ENCODE peak calls at places on chromosomes 12 and 14, in four cellular contexts. X is iPS DF 6.9, G is A549, K is body of pancreas. B is an unnamed sample. For H3K4me1 and H3K9me3, the result is how much of the 10 kb centered on the place peaks cover.

GRCh38 chr12:127588224-127588623 is 678.7 kb upstream of the TMEM132C start:
- DNase-seq in X (no peak), G (no peak), K (peak), B (no peak)

GRCh38 chr14:70422538-70422937 is 5.6 kb upstream of the SYNJ2BP start:
- DNase-seq in K (no peak), X (no peak), G (no peak), B (no peak)

GRCh38 chr12:10372534-10372931 is 17.3 kb downstream of the KLRK1 start:
- DNase-seq in G (no peak), X (no peak), K (no peak), B (peak)

GRCh38 chr12:42588981-42589464 is 523 bp downstream of the PRICKLE1 start:
- DNase-seq in X (no peak), K (peak), G (peak), B (peak)

GRCh38 chr12:126831115-126831514 is 1435.9 kb upstream of the TMEM132C start:
- DNase-seq in K (peak), X (no peak), G (no peak), B (no peak)

GRCh38 chr14:41476526-41476925 is 130.2 kb upstream of the LRFN5 start:
- DNase-seq in K (no peak), X (no peak), G (no peak), B (no peak)

GRCh38 chr14:65462411-65462810 is 49.9 kb downstream of the FUT8 start:
- DNase-seq in G (no peak), X (no peak), K (no peak), B (no peak)

GRCh38 chr12:108234155-108234554 is 105.0 kb downstream of the CMKLR1 start:
- DNase-seq in G (no peak), X (no peak), K (peak), B (no peak)

GRCh38 chr12:91913124-91913523 is 232.5 kb downstream of the BTG1 start:
- DNase-seq in X (no peak), G (no peak), K (no peak), B (no peak)

GRCh38 chr14:67358914-67359313 is 690 bp downstream of the ATP6V1D start:
- DNase-seq in X (no peak), G (peak), K (no peak), B (no peak)

GRCh38 chr14:64954491-64955240 is 12.1 kb upstream of the GPX2 start:
- DNase-seq in G (no peak), X (no peak), K (no peak), B (no peak)

GRCh38 chr12:76879710-76880025 is 849 bp upstream of the CSRP2 start:
- DNase-seq in G (no peak), K (no peak), X (no peak), B (no peak)

GRCh38 chr12:76921891-76922664 is 43.3 kb upstream of the CSRP2 start:
- DNase-seq in X (no peak), K (no peak), G (no peak), B (no peak)

GRCh38 chr12:93944196-93944595 is 204.2 kb upstream of the PLXNC1 start:
- DNase-seq in K (no peak), X (no peak), G (no peak), B (no peak)

GRCh38 chr12:65511134-65511912 is 232.8 kb downstream of the MSRB3 start:
- DNase-seq in G (no peak), X (no peak), K (peak), B (no peak)

GRCh38 chr12:52566847-52567291 is 6.8 kb downstream of the KRT74 start:
- DNase-seq in X (no peak), K (peak), G (no peak), B (no peak)

GRCh38 chr14:94472842-94473241 is 3.2 kb downstream of the SERPINA9 start:
- DNase-seq in X (no peak), K (no peak), G (no peak), B (no peak)

GRCh38 chr14:103267226-103267625 is 66.8 kb upstream of the EIF5 start:
- DNase-seq in X (no peak), K (no peak), G (no peak), B (no peak)

GRCh38 chr12:65509953-65510352 is 231.5 kb downstream of the MSRB3 start:
- DNase-seq in X (no peak), K (no peak), G (no peak), B (no peak)

GRCh38 chr14:77000340-77001235 is 27.9 kb downstream of the IRF2BPL start:
- DNase-seq in K (peak), X (no peak), G (no peak), B (no peak)

GRCh38 chr14:52267501-52268190 is at the start of gene PTGDR:
- DNase-seq in X (no peak), K (peak), G (no peak), B (no peak)

GRCh38 chr14:96722751-96723150 is 74.4 kb upstream of the VRK1 start:
- DNase-seq in X (no peak), G (no peak), K (no peak), B (no peak)

GRCh38 chr12:116759783-116760581 is 21.9 kb downstream of the RNFT2 start:
- DNase-seq in G (no peak), K (no peak), X (peak), B (no peak)

GRCh38 chr12:46830731-46831334 is 5.0 kb upstream of the SLC38A4 start:
- DNase-seq in K (peak), G (no peak), X (no peak), B (peak)

GRCh38 chr14:65940056-65940735 is 527.7 kb downstream of the FUT8 start:
- DNase-seq in X (no peak), G (peak), K (no peak), B (no peak)

GRCh38 chr14:101255765-101256125 is 305.6 kb upstream of the DIO3 start:
- DNase-seq in K (no peak), G (no peak), X (no peak), B (no peak)

GRCh38 chr14:35370969-35371368 is 33.6 kb downstream of the NFKBIA start:
- DNase-seq in G (no peak), X (no peak), K (no peak), B (no peak)
- H3K4me1 ChIP-seq in G (half or more), X (under half), K (under half), B (under half)

GRCh38 chr14:50336428-50336827 is 24.3 kb downstream of the DMAC2L start:
- DNase-seq in K (no peak), X (no peak), G (no peak), B (no peak)

GRCh38 chr14:50333010-50333409 is 20.9 kb downstream of the DMAC2L start:
- DNase-seq in X (no peak), K (peak), G (no peak), B (peak)

GRCh38 chr14:50334211-50334610 is 22.1 kb downstream of the DMAC2L start:
- DNase-seq in K (no peak), G (no peak), X (no peak), B (no peak)

GRCh38 chr14:50335989-50336391 is 23.9 kb downstream of the DMAC2L start:
- DNase-seq in G (no peak), K (peak), X (no peak), B (no peak)

DNA sequence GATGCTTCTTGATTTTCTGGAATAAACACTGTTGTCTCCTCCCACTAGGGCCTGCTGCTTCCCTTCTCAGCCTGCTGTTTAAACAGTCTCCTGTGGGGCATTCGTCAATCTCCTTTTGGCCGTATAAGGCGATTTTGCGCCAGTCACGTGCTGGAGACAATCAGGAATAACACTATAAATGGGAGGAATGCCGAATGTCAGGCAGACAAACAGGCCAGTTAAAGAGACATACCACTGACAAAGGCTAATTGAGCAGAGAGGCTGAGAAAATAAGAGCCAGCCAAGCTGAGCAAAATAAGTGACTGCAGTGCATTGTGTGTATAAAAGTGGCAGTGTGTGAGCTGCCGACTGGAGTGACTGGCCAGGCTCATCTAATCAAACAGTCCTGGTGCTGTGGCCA is 23.3 kb downstream of the DMAC2L start:
- DNase-seq in X (no peak), G (no peak), K (peak), B (peak)
- H3K4me3 ChIP-seq in X (no peak), G (no peak), K (no peak), B (no peak)

DNA sequence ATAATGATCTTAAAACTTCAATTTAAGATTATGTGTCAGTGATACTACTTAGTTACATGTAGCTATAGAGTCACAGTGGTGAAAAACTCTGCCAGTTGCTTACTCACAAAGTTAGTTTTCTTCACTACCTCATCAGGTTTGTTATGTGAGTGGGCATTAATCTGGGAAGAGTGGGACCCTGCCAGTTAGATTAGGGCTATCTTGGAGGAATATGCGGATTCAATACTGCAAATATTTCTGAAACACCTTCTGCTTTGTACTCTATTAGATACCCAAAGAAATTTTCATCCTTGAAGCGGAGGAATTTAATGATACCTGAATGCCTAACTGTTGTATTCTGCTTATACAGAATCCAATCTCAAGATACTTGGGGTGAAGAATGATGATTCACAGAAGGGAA is 25.1 kb downstream of the ZNF268 start:
- DNase-seq in X (no peak), K (no peak), G (no peak), B (no peak)
- H3K9me3 ChIP-seq in X (under half), K (half or more), G (half or more), B (half or more)

GRCh38 chr14:68377459-68377858 is 415.4 kb downstream of the ZFP36L1 start:
- DNase-seq in G (no peak), K (peak), X (no peak), B (peak)

GRCh38 chr14:68375371-68375770 is 417.5 kb downstream of the ZFP36L1 start:
- DNase-seq in X (no peak), G (no peak), K (no peak), B (no peak)

GRCh38 chr14:68377056-68377455 is 415.8 kb downstream of the ZFP36L1 start:
- DNase-seq in G (no peak), K (no peak), X (no peak), B (no peak)

GRCh38 chr14:68374682-68375081 is 418.2 kb downstream of the ZFP36L1 start:
- DNase-seq in X (no peak), G (no peak), K (no peak), B (no peak)

GRCh38 chr14:68376067-68376810 is 416.6 kb downstream of the ZFP36L1 start:
- DNase-seq in K (no peak), X (no peak), G (no peak), B (no peak)
- H3K4me1 ChIP-seq in K (under half), X (under half), G (under half), B (under half)

DNA sequence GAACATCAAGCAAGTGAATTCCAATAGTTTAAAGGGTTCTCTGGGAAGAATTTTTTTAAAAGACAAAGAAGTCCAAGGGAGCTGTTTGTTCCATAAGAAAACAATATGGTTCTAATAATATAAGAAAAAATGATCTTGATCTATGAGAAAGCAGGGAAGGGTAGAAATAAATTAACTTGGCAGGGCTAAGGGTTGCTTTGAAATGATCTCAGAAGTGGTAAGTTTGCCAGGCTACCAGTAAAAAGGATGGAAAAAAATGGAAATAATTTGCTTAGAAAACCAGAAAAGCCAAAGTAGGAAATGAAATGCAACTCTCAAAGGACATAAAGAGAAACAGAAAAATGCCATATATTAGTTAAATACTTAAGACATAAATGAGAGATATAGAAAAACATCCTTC is 41.7 kb upstream of the EMP1 start:
- DNase-seq in X (no peak), G (no peak), K (no peak), B (no peak)
- H3K4me3 ChIP-seq in X (no peak), G (no peak), K (no peak), B (no peak)

GRCh38 chr12:34395056-34396005 is 373.0 kb downstream of the ALG10 start:
- DNase-seq in X (no peak), G (no peak), K (peak), B (no peak)
- H3K9me3 ChIP-seq in X (under half), G (under half), K (under half), B (under half)

DNA sequence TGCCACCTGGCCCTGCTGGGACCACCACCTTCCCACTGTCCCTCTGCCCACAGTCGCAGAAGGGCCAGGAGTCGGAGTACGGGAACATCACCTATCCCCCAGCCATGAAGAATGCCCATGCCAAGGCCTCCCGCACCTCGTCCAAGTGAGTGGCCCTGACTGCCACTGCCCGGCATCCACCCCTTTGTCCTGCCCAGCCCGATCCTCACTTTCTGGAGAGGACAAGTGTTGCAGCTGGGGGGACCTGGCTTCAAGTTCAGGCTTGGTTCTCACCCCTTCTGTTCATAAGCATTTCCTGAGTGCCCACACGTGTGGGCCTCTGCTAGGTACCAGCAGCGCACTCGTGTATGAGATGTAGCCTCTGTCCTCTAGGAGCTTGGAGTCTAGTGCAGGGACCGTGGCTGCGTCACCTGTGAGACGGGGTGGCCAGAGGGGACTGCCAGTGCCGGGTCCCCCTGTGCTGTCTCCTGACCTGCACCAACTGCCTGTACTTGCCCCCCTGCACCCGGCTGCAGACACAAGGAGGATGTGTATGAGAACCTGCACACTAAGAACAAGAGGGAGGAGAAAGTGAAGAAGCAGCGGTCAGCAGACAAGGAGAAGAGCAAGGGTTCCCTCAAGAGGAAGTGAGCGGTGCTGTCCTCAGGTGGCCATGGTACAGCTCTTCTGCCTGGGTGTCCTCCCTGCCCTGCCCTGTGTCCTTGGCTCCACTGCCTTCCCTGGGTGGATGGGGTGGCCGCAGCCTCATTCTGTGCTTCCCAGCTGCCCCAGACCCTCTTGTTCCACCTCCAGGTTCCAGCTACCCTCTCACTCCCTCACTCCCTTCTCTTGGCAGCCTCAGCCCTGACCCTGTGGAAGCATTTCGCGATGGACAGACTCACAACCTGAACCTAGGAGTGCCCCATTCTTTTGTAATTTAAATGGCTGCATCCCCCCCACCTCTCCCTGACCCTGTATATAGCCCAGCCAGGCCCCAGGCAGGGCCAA is 9.4 kb downstream of the PTPN6 start:
- DNase-seq in K (no peak), G (no peak), X (no peak), B (no peak)
- H3K4me1 ChIP-seq in K (under half), G (under half), X (under half), B (under half)

GRCh38 chr14:47439953-47440352 is 235.5 kb downstream of the MDGA2 start:
- DNase-seq in G (no peak), K (no peak), X (no peak), B (no peak)

GRCh38 chr14:47435331-47435965 is 240.0 kb downstream of the MDGA2 start:
- DNase-seq in K (no peak), G (no peak), X (no peak), B (no peak)

GRCh38 chr14:47442206-47442605 is 233.2 kb downstream of the MDGA2 start:
- DNase-seq in K (no peak), X (peak), G (no peak), B (peak)

GRCh38 chr14:47438650-47439140 is 236.7 kb downstream of the MDGA2 start:
- DNase-seq in X (no peak), G (no peak), K (no peak), B (no peak)
- H3K4me3 ChIP-seq in X (no peak), G (no peak), K (no peak), B (no peak)

DNA sequence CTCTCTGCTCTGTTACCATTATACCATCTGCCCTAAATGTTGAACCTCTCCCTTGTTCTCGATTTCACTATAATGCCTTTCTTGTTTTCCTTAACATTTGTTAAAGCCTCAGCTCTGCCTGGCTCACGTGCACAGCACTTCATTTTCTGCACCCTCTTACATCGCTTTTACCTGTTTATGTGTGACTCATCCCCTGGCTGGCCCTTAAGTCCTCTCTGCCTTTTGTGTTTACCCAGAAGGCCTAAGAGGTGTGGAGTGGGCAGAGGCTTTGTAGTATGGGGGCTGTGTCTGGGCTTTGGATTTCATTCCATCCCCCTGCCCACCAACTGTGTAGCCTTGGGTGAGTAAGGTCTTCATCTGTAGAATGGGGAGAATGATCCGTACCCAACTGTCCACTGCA is 36.5 kb downstream of the UBE3B start:
- DNase-seq in X (no peak), K (no peak), G (no peak), B (no peak)
- H3K9me3 ChIP-seq in X (under half), K (under half), G (under half), B (under half)

GRCh38 chr14:38074754-38075153 is 132.9 kb upstream of the SSTR1 start:
- DNase-seq in X (no peak), G (no peak), K (no peak), B (no peak)
- H3K4me1 ChIP-seq in X (under half), G (under half), K (under half), B (under half)

B was measured in Caco-2.